ENCODE peak calls at places on chromosomes 1 and 21, in eight cellular contexts. One of them, this sample, is unnamed.

GRCh38 chr21:33070921-33071877 is 1.3 kb downstream of the OLIG1 start:
- DNase-seq in H7: peak
- DNase-seq in GM23248: peak
- DNase-seq in CD8-positive, alpha-beta memory T cell: no peak
- DNase-seq in activated T-helper 1 cell treated with anti-CD3 and anti-CD28 coated beads, Interleukin-2, amount 50 U/mL, for 16 hours: no peak
- DNase-seq in amniotic epithelial cell: no peak
- DNase-seq in immature natural killer cell: no peak
- DNase-seq in AG04449: no peak
- DNase-seq in this sample: no peak

GRCh38 chr21:42160111-42160949 is 58.6 kb upstream of the ABCG1 start:
- DNase-seq in immature natural killer cell: peak
- DNase-seq in activated T-helper 1 cell treated with anti-CD3 and anti-CD28 coated beads, Interleukin-2, amount 50 U/mL, for 16 hours: no peak
- DNase-seq in CD8-positive, alpha-beta memory T cell: no peak
- DNase-seq in AG04449: no peak
- DNase-seq in H7: peak
- DNase-seq in amniotic epithelial cell: no peak
- DNase-seq in GM23248: no peak
- DNase-seq in this sample: no peak

GRCh38 chr21:44394733-44395132 is 41.3 kb downstream of the TRPM2 start:
- DNase-seq in amniotic epithelial cell: no peak
- DNase-seq in AG04449: no peak
- DNase-seq in GM23248: no peak
- DNase-seq in H7: no peak
- DNase-seq in CD8-positive, alpha-beta memory T cell: no peak
- DNase-seq in immature natural killer cell: no peak
- DNase-seq in activated T-helper 1 cell treated with anti-CD3 and anti-CD28 coated beads, Interleukin-2, amount 50 U/mL, for 16 hours: no peak
- DNase-seq in this sample: no peak

GRCh38 chr1:235391879-235392278 is 24.7 kb downstream of the TBCE start:
- DNase-seq in immature natural killer cell: no peak
- DNase-seq in H7: no peak
- DNase-seq in AG04449: no peak
- DNase-seq in activated T-helper 1 cell treated with anti-CD3 and anti-CD28 coated beads, Interleukin-2, amount 50 U/mL, for 16 hours: no peak
- DNase-seq in GM23248: no peak
- DNase-seq in CD8-positive, alpha-beta memory T cell: no peak
- DNase-seq in amniotic epithelial cell: no peak
- DNase-seq in this sample: peak

GRCh38 chr1:3459051-3459908 is 4.8 kb downstream of the ARHGEF16 start:
- DNase-seq in GM23248: no peak
- DNase-seq in activated T-helper 1 cell treated with anti-CD3 and anti-CD28 coated beads, Interleukin-2, amount 50 U/mL, for 16 hours: no peak
- DNase-seq in AG04449: no peak
- DNase-seq in H7: no peak
- DNase-seq in amniotic epithelial cell: no peak
- DNase-seq in CD8-positive, alpha-beta memory T cell: no peak
- DNase-seq in immature natural killer cell: no peak
- DNase-seq in this sample: no peak

GRCh38 chr21:20334585-20334984 is 663.6 kb upstream of the NCAM2 start:
- DNase-seq in GM23248: no peak
- DNase-seq in activated T-helper 1 cell treated with anti-CD3 and anti-CD28 coated beads, Interleukin-2, amount 50 U/mL, for 16 hours: no peak
- DNase-seq in amniotic epithelial cell: no peak
- DNase-seq in H7: no peak
- DNase-seq in immature natural killer cell: no peak
- DNase-seq in AG04449: no peak
- DNase-seq in CD8-positive, alpha-beta memory T cell: no peak
- DNase-seq in this sample: no peak

GRCh38 chr1:207702317-207702716 is 49.5 kb upstream of the CD46 start:
- DNase-seq in H7: no peak
- DNase-seq in immature natural killer cell: no peak
- DNase-seq in activated T-helper 1 cell treated with anti-CD3 and anti-CD28 coated beads, Interleukin-2, amount 50 U/mL, for 16 hours: no peak
- DNase-seq in amniotic epithelial cell: peak
- DNase-seq in CD8-positive, alpha-beta memory T cell: no peak
- DNase-seq in AG04449: no peak
- DNase-seq in GM23248: peak
- DNase-seq in this sample: no peak

GRCh38 chr1:3774503-3775247 is 2.1 kb downstream of the SMIM1 start:
- DNase-seq in AG04449: no peak
- DNase-seq in amniotic epithelial cell: peak
- DNase-seq in H7: no peak
- DNase-seq in GM23248: peak
- DNase-seq in immature natural killer cell: no peak
- DNase-seq in CD8-positive, alpha-beta memory T cell: no peak
- DNase-seq in activated T-helper 1 cell treated with anti-CD3 and anti-CD28 coated beads, Interleukin-2, amount 50 U/mL, for 16 hours: no peak
- DNase-seq in this sample: no peak

GRCh38 chr1:21937372-21938121 is 437 bp upstream of the HSPG2 start:
- DNase-seq in H7: peak
- DNase-seq in CD8-positive, alpha-beta memory T cell: peak
- DNase-seq in AG04449: no peak
- DNase-seq in amniotic epithelial cell: peak
- DNase-seq in activated T-helper 1 cell treated with anti-CD3 and anti-CD28 coated beads, Interleukin-2, amount 50 U/mL, for 16 hours: peak
- DNase-seq in GM23248: peak
- DNase-seq in immature natural killer cell: peak
- DNase-seq in this sample: peak

This sample was measured in left lobe of liver.